ENCODE peak calls at places on chromosome 1, in nine cellular contexts. One of them, this sample, is unnamed. For H3K36me3, the result is how much of the 10 kb centered on the place peaks cover.

GRCh38 chr1:243742814-243743213 is 107.2 kb downstream of the AKT3 start:
- DNase-seq in colonic mucosa: no peak
- DNase-seq in CD8-positive, alpha-beta T cell: no peak
- DNase-seq in psoas muscle: no peak
- DNase-seq in fibroblast of lung: peak
- DNase-seq in HCT116: no peak
- DNase-seq in brain microvascular endothelial cell: peak
- DNase-seq in ovary: no peak
- DNase-seq in tibial artery: no peak
- DNase-seq in this sample: no peak

GRCh38 chr1:208510192-208510952 is 266.2 kb upstream of the PLXNA2 start:
- DNase-seq in brain microvascular endothelial cell: peak
- DNase-seq in CD8-positive, alpha-beta T cell: no peak
- DNase-seq in HCT116: no peak
- DNase-seq in psoas muscle: no peak
- DNase-seq in fibroblast of lung: peak
- DNase-seq in tibial artery: no peak
- DNase-seq in ovary: no peak
- DNase-seq in colonic mucosa: no peak
- DNase-seq in this sample: no peak

GRCh38 chr1:17826165-17826488 is 71.0 kb downstream of the ACTL8 start:
- DNase-seq in tibial artery: no peak
- DNase-seq in brain microvascular endothelial cell: peak
- DNase-seq in fibroblast of lung: peak
- DNase-seq in psoas muscle: peak
- DNase-seq in ovary: no peak
- DNase-seq in HCT116: peak
- DNase-seq in CD8-positive, alpha-beta T cell: no peak
- DNase-seq in colonic mucosa: peak
- DNase-seq in this sample: peak

GRCh38 chr1:168225476-168226190 is at the start of gene SFT2D2:
- DNase-seq in CD8-positive, alpha-beta T cell: peak
- DNase-seq in HCT116: peak
- DNase-seq in ovary: peak
- DNase-seq in fibroblast of lung: peak
- DNase-seq in psoas muscle: peak
- DNase-seq in colonic mucosa: peak
- DNase-seq in brain microvascular endothelial cell: peak
- DNase-seq in tibial artery: peak
- DNase-seq in this sample: peak

GRCh38 chr1:92577251-92577895 is 90.6 kb upstream of the GFI1 start:
- DNase-seq in HCT116: no peak
- DNase-seq in fibroblast of lung: peak
- DNase-seq in CD8-positive, alpha-beta T cell: no peak
- DNase-seq in ovary: no peak
- DNase-seq in psoas muscle: no peak
- DNase-seq in colonic mucosa: no peak
- DNase-seq in tibial artery: no peak
- DNase-seq in brain microvascular endothelial cell: no peak
- DNase-seq in this sample: no peak

GRCh38 chr1:117783586-117784396 is 145.6 kb downstream of the GDAP2 start:
- DNase-seq in brain microvascular endothelial cell: no peak
- DNase-seq in ovary: no peak
- DNase-seq in fibroblast of lung: no peak
- DNase-seq in CD8-positive, alpha-beta T cell: no peak
- DNase-seq in tibial artery: no peak
- DNase-seq in psoas muscle: no peak
- DNase-seq in HCT116: no peak
- DNase-seq in colonic mucosa: no peak
- DNase-seq in this sample: no peak

GRCh38 chr1:49331066-49331852 is 554.6 kb upstream of the BEND5 start:
- DNase-seq in brain microvascular endothelial cell: no peak
- DNase-seq in ovary: no peak
- DNase-seq in psoas muscle: no peak
- DNase-seq in HCT116: no peak
- DNase-seq in colonic mucosa: no peak
- DNase-seq in tibial artery: no peak
- DNase-seq in CD8-positive, alpha-beta T cell: no peak
- DNase-seq in fibroblast of lung: no peak
- DNase-seq in this sample: no peak

GRCh38 chr1:216905052-216905580 is 181.9 kb upstream of the ESRRG start:
- DNase-seq in psoas muscle: no peak
- DNase-seq in tibial artery: no peak
- DNase-seq in brain microvascular endothelial cell: no peak
- DNase-seq in colonic mucosa: no peak
- DNase-seq in CD8-positive, alpha-beta T cell: no peak
- DNase-seq in fibroblast of lung: no peak
- DNase-seq in HCT116: no peak
- DNase-seq in ovary: no peak
- DNase-seq in this sample: no peak

GRCh38 chr1:202012544-202013478 is 2.4 kb downstream of the ELF3 start:
- DNase-seq in ovary: no peak
- DNase-seq in CD8-positive, alpha-beta T cell: no peak
- DNase-seq in colonic mucosa: peak
- DNase-seq in brain microvascular endothelial cell: no peak
- DNase-seq in fibroblast of lung: no peak
- DNase-seq in psoas muscle: no peak
- DNase-seq in tibial artery: no peak
- DNase-seq in HCT116: no peak
- DNase-seq in this sample: no peak

GRCh38 chr1:161834967-161835366 is 68.8 kb downstream of the ATF6 start:
- DNase-seq in ovary: no peak
- DNase-seq in CD8-positive, alpha-beta T cell: no peak
- DNase-seq in tibial artery: no peak
- DNase-seq in psoas muscle: no peak
- DNase-seq in colonic mucosa: no peak
- DNase-seq in HCT116: no peak
- DNase-seq in fibroblast of lung: no peak
- DNase-seq in brain microvascular endothelial cell: peak
- DNase-seq in this sample: no peak

GRCh38 chr1:89199515-89199914 is 773 bp upstream of the GBP4 start:
- DNase-seq in psoas muscle: no peak
- DNase-seq in colonic mucosa: no peak
- DNase-seq in brain microvascular endothelial cell: no peak
- DNase-seq in HCT116: no peak
- DNase-seq in ovary: no peak
- DNase-seq in tibial artery: no peak
- DNase-seq in fibroblast of lung: no peak
- DNase-seq in CD8-positive, alpha-beta T cell: no peak
- DNase-seq in this sample: peak

GRCh38 chr1:215595231-215595630 is 28.1 kb downstream of the KCTD3 start:
- DNase-seq in fibroblast of lung: no peak
- DNase-seq in psoas muscle: no peak
- DNase-seq in CD8-positive, alpha-beta T cell: no peak
- DNase-seq in brain microvascular endothelial cell: no peak
- DNase-seq in ovary: no peak
- DNase-seq in HCT116: peak
- DNase-seq in colonic mucosa: no peak
- DNase-seq in tibial artery: no peak
- DNase-seq in this sample: no peak

GRCh38 chr1:12507631-12508030 is 110.4 kb downstream of the DHRS3 start:
- DNase-seq in HCT116: no peak
- DNase-seq in ovary: no peak
- DNase-seq in CD8-positive, alpha-beta T cell: no peak
- DNase-seq in colonic mucosa: no peak
- DNase-seq in psoas muscle: no peak
- DNase-seq in brain microvascular endothelial cell: no peak
- DNase-seq in fibroblast of lung: no peak
- DNase-seq in tibial artery: no peak
- DNase-seq in this sample: no peak
- H3K4me3 ChIP-seq in HCT116: no peak
- H3K4me3 ChIP-seq in ovary: no peak
- H3K4me3 ChIP-seq in CD8-positive, alpha-beta T cell: no peak
- H3K4me3 ChIP-seq in colonic mucosa: no peak
- H3K4me3 ChIP-seq in psoas muscle: no peak
- H3K4me3 ChIP-seq in brain microvascular endothelial cell: no peak
- H3K4me3 ChIP-seq in fibroblast of lung: no peak
- H3K4me3 ChIP-seq in tibial artery: no peak
- H3K4me3 ChIP-seq in this sample: no peak

GRCh38 chr1:47726496-47726855 is 270.7 kb downstream of the TRABD2B start:
- DNase-seq in CD8-positive, alpha-beta T cell: no peak
- DNase-seq in HCT116: no peak
- DNase-seq in tibial artery: no peak
- DNase-seq in ovary: no peak
- DNase-seq in psoas muscle: no peak
- DNase-seq in brain microvascular endothelial cell: no peak
- DNase-seq in fibroblast of lung: no peak
- DNase-seq in colonic mucosa: no peak
- DNase-seq in this sample: peak

GRCh38 chr1:47724427-47724999 is 272.7 kb downstream of the TRABD2B start:
- DNase-seq in ovary: no peak
- DNase-seq in HCT116: no peak
- DNase-seq in brain microvascular endothelial cell: no peak
- DNase-seq in colonic mucosa: peak
- DNase-seq in CD8-positive, alpha-beta T cell: no peak
- DNase-seq in psoas muscle: no peak
- DNase-seq in tibial artery: no peak
- DNase-seq in fibroblast of lung: no peak
- DNase-seq in this sample: no peak

GRCh38 chr1:47727051-47727708 is 270.0 kb downstream of the TRABD2B start:
- DNase-seq in tibial artery: no peak
- DNase-seq in ovary: no peak
- DNase-seq in psoas muscle: no peak
- DNase-seq in fibroblast of lung: no peak
- DNase-seq in HCT116: no peak
- DNase-seq in colonic mucosa: peak
- DNase-seq in brain microvascular endothelial cell: no peak
- DNase-seq in CD8-positive, alpha-beta T cell: no peak
- DNase-seq in this sample: no peak

GRCh38 chr1:47725732-47726495 is 271.3 kb downstream of the TRABD2B start:
- DNase-seq in tibial artery: peak
- DNase-seq in ovary: peak
- DNase-seq in CD8-positive, alpha-beta T cell: peak
- DNase-seq in psoas muscle: peak
- DNase-seq in fibroblast of lung: peak
- DNase-seq in colonic mucosa: peak
- DNase-seq in brain microvascular endothelial cell: peak
- DNase-seq in HCT116: peak
- DNase-seq in this sample: no peak

DNA sequence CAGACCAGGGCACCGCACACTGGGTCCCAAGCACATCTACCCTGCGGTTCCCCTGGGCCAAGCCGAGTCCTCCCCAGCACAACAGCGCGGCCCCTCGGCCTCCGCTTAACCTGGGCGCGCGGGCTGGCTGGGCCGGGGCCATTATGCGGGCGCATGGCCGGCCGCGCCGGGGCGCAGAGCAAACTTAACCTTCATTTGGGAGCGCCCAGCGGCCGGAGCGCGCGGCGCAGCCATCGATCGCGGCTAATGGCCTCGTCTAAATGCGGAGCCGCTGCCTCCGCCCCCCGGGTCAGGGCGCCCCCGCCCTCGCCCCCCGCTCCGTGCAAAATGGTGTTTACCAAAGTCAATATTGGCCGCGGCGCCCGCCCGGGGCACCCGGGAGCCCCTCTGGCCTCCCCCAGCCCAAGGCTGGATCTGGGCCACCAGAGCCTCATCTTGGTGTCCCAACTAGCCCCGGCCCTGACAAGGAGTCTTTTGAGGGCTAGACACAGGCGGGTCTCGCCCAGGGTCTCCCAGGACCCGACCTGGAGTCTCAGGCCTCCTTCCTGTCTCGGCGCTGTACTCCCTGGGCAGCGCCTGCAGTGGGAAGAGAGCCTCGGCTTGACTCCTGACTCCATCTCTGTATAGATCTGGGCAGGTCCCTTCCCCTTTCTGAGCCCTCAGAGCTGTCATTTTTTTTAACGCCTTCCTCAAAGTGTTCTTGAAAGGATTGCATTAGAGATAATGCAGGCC is 272.0 kb downstream of the TRABD2B start:
- DNase-seq in fibroblast of lung: no peak
- DNase-seq in brain microvascular endothelial cell: no peak
- DNase-seq in HCT116: no peak
- DNase-seq in CD8-positive, alpha-beta T cell: no peak
- DNase-seq in colonic mucosa: peak
- DNase-seq in tibial artery: no peak
- DNase-seq in psoas muscle: no peak
- DNase-seq in ovary: no peak
- DNase-seq in this sample: no peak
- TF ChIP-seq CTCF in fibroblast of lung: no peak
- TF ChIP-seq CTCF in brain microvascular endothelial cell: peak
- TF ChIP-seq CTCF in HCT116: no peak
- TF ChIP-seq CTCF in CD8-positive, alpha-beta T cell: no peak
- TF ChIP-seq CTCF in colonic mucosa: no peak
- TF ChIP-seq CTCF in tibial artery: peak
- TF ChIP-seq CTCF in psoas muscle: peak
- TF ChIP-seq CTCF in ovary: no peak
- TF ChIP-seq CTCF in this sample: no peak

GRCh38 chr1:236888126-236888525 is 93.0 kb downstream of the MTR start:
- DNase-seq in psoas muscle: no peak
- DNase-seq in CD8-positive, alpha-beta T cell: no peak
- DNase-seq in ovary: no peak
- DNase-seq in colonic mucosa: no peak
- DNase-seq in tibial artery: no peak
- DNase-seq in brain microvascular endothelial cell: no peak
- DNase-seq in HCT116: no peak
- DNase-seq in fibroblast of lung: no peak
- DNase-seq in this sample: no peak
- H3K36me3 ChIP-seq in psoas muscle: half or more
- H3K36me3 ChIP-seq in CD8-positive, alpha-beta T cell: half or more
- H3K36me3 ChIP-seq in ovary: under half
- H3K36me3 ChIP-seq in colonic mucosa: under half
- H3K36me3 ChIP-seq in tibial artery: half or more
- H3K36me3 ChIP-seq in brain microvascular endothelial cell: under half
- H3K36me3 ChIP-seq in HCT116: under half
- H3K36me3 ChIP-seq in fibroblast of lung: under half
- H3K36me3 ChIP-seq in this sample: under half

GRCh38 chr1:212514056-212514614 is 81.4 kb downstream of the NENF start:
- DNase-seq in psoas muscle: peak
- DNase-seq in tibial artery: no peak
- DNase-seq in colonic mucosa: peak
- DNase-seq in CD8-positive, alpha-beta T cell: no peak
- DNase-seq in ovary: peak
- DNase-seq in brain microvascular endothelial cell: peak
- DNase-seq in HCT116: peak
- DNase-seq in fibroblast of lung: peak
- DNase-seq in this sample: no peak
- H3K4me3 ChIP-seq in psoas muscle: peak
- H3K4me3 ChIP-seq in tibial artery: peak
- H3K4me3 ChIP-seq in colonic mucosa: no peak
- H3K4me3 ChIP-seq in CD8-positive, alpha-beta T cell: no peak
- H3K4me3 ChIP-seq in ovary: no peak
- H3K4me3 ChIP-seq in brain microvascular endothelial cell: no peak
- H3K4me3 ChIP-seq in HCT116: peak
- H3K4me3 ChIP-seq in fibroblast of lung: no peak
- H3K4me3 ChIP-seq in this sample: no peak

DNA sequence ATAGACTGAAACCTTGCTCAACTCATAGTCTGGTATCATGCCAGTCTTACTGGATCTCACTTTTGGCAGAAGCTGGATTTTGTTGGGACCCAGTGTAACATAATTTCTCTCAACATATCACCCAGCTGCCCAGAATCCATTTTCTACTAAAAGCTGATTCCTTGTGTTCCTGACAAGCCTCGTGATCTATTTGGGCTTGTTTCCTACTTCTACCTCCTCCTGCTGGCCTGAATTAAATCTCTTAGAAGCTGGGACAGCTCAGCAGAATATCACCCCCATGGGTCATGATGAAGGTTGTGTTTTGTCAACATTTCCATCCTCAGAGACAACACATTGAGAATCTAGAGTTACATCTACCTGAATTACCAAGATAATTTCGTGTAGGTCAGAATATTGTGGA is 7.7 kb downstream of the GOLT1A start:
- DNase-seq in psoas muscle: no peak
- DNase-seq in tibial artery: no peak
- DNase-seq in fibroblast of lung: no peak
- DNase-seq in HCT116: no peak
- DNase-seq in colonic mucosa: no peak
- DNase-seq in brain microvascular endothelial cell: no peak
- DNase-seq in CD8-positive, alpha-beta T cell: no peak
- DNase-seq in ovary: no peak
- DNase-seq in this sample: no peak
- TF ChIP-seq CTCF in psoas muscle: no peak
- TF ChIP-seq CTCF in tibial artery: no peak
- TF ChIP-seq CTCF in fibroblast of lung: no peak
- TF ChIP-seq CTCF in HCT116: no peak
- TF ChIP-seq CTCF in colonic mucosa: no peak
- TF ChIP-seq CTCF in brain microvascular endothelial cell: peak
- TF ChIP-seq CTCF in CD8-positive, alpha-beta T cell: no peak
- TF ChIP-seq CTCF in ovary: no peak
- TF ChIP-seq CTCF in this sample: no peak

This sample was measured in GM06990.